ENCODE peak calls at places on chromosomes 7 and 10, in five cellular contexts. One of them, this sample, is unnamed.

GRCh38 chr10:29415876-29416275 is 127.0 kb downstream of the LYZL1 start:
- DNase-seq in SK-N-SH: no peak
- DNase-seq in IMR-90: peak
- DNase-seq in K562: no peak
- DNase-seq in GM12878: no peak
- DNase-seq in this sample: no peak

GRCh38 chr10:133461027-133461426 is 7.3 kb downstream of the SCART1 start:
- DNase-seq in SK-N-SH: no peak
- DNase-seq in IMR-90: no peak
- DNase-seq in K562: no peak
- DNase-seq in GM12878: no peak
- DNase-seq in this sample: no peak

GRCh38 chr10:129593953-129594352 is 126.9 kb downstream of the MGMT start:
- DNase-seq in SK-N-SH: no peak
- DNase-seq in IMR-90: peak
- DNase-seq in K562: no peak
- DNase-seq in GM12878: no peak
- DNase-seq in this sample: no peak

GRCh38 chr10:125061557-125062243 is 98.7 kb downstream of the CTBP2 start:
- DNase-seq in SK-N-SH: no peak
- DNase-seq in IMR-90: no peak
- DNase-seq in K562: no peak
- DNase-seq in GM12878: no peak
- DNase-seq in this sample: no peak

GRCh38 chr7:98418271-98418635 is 17.4 kb upstream of the BAIAP2L1 start:
- DNase-seq in SK-N-SH: no peak
- DNase-seq in IMR-90: peak
- DNase-seq in K562: peak
- DNase-seq in GM12878: no peak
- DNase-seq in this sample: peak

GRCh38 chr10:130353928-130354327 is 217.7 kb downstream of the GLRX3 start:
- DNase-seq in SK-N-SH: no peak
- DNase-seq in IMR-90: no peak
- DNase-seq in K562: no peak
- DNase-seq in GM12878: no peak
- DNase-seq in this sample: no peak

GRCh38 chr10:12844796-12845524 is 156.6 kb downstream of the CCDC3 start:
- DNase-seq in SK-N-SH: peak
- DNase-seq in IMR-90: peak
- DNase-seq in K562: no peak
- DNase-seq in GM12878: no peak
- DNase-seq in this sample: peak

GRCh38 chr7:114182837-114183236 is 231.8 kb upstream of the FOXP2 start:
- DNase-seq in SK-N-SH: no peak
- DNase-seq in IMR-90: no peak
- DNase-seq in K562: no peak
- DNase-seq in GM12878: no peak
- DNase-seq in this sample: no peak

GRCh38 chr7:111654414-111654813 is 92.1 kb upstream of the IMMP2L start:
- DNase-seq in SK-N-SH: peak
- DNase-seq in IMR-90: no peak
- DNase-seq in K562: no peak
- DNase-seq in GM12878: no peak
- DNase-seq in this sample: no peak

GRCh38 chr7:142391191-142391992 is 133.5 kb upstream of the PRSS58 start:
- DNase-seq in SK-N-SH: no peak
- DNase-seq in IMR-90: peak
- DNase-seq in K562: peak
- DNase-seq in GM12878: no peak
- DNase-seq in this sample: no peak

GRCh38 chr10:78588194-78588811 is 480.5 kb upstream of the ZMIZ1 start:
- DNase-seq in SK-N-SH: peak
- DNase-seq in IMR-90: peak
- DNase-seq in K562: no peak
- DNase-seq in GM12878: no peak
- DNase-seq in this sample: no peak

GRCh38 chr10:71045188-71045841 is 156.9 kb upstream of the PCBD1 start:
- DNase-seq in SK-N-SH: no peak
- DNase-seq in IMR-90: no peak
- DNase-seq in K562: no peak
- DNase-seq in GM12878: no peak
- DNase-seq in this sample: no peak

GRCh38 chr10:119849031-119849789 is 23.4 kb downstream of the MCMBP start:
- DNase-seq in SK-N-SH: no peak
- DNase-seq in IMR-90: peak
- DNase-seq in K562: no peak
- DNase-seq in GM12878: no peak
- DNase-seq in this sample: peak

GRCh38 chr7:7720193-7720592 is 1.8 kb upstream of the RPA3 start:
- DNase-seq in SK-N-SH: no peak
- DNase-seq in IMR-90: no peak
- DNase-seq in K562: no peak
- DNase-seq in GM12878: no peak
- DNase-seq in this sample: no peak

GRCh38 chr7:127393370-127394058 is 1.0 kb upstream of the ZNF800 start:
- DNase-seq in SK-N-SH: peak
- DNase-seq in IMR-90: no peak
- DNase-seq in K562: no peak
- DNase-seq in GM12878: no peak
- DNase-seq in this sample: no peak

GRCh38 chr7:55130554-55131198 is 111.9 kb downstream of the EGFR start:
- DNase-seq in SK-N-SH: no peak
- DNase-seq in IMR-90: peak
- DNase-seq in K562: no peak
- DNase-seq in GM12878: no peak
- DNase-seq in this sample: no peak

GRCh38 chr7:19972872-19973271 is 199.5 kb upstream of the TMEM196 start:
- DNase-seq in SK-N-SH: no peak
- DNase-seq in IMR-90: no peak
- DNase-seq in K562: no peak
- DNase-seq in GM12878: no peak
- DNase-seq in this sample: no peak

GRCh38 chr10:123995461-123996131 is 97.8 kb downstream of the CHST15 start:
- DNase-seq in SK-N-SH: peak
- DNase-seq in IMR-90: peak
- DNase-seq in K562: no peak
- DNase-seq in GM12878: no peak
- DNase-seq in this sample: peak

GRCh38 chr7:133705596-133705995 is 421.5 kb upstream of the LRGUK start:
- DNase-seq in SK-N-SH: no peak
- DNase-seq in IMR-90: peak
- DNase-seq in K562: no peak
- DNase-seq in GM12878: no peak
- DNase-seq in this sample: peak

GRCh38 chr7:106721816-106722785 is 61.1 kb upstream of the CCDC71L start:
- DNase-seq in SK-N-SH: no peak
- DNase-seq in IMR-90: peak
- DNase-seq in K562: no peak
- DNase-seq in GM12878: no peak
- DNase-seq in this sample: no peak

GRCh38 chr7:73482746-73483145 is 39.3 kb downstream of the BAZ1B start:
- DNase-seq in SK-N-SH: peak
- DNase-seq in IMR-90: no peak
- DNase-seq in K562: no peak
- DNase-seq in GM12878: no peak
- DNase-seq in this sample: no peak

GRCh38 chr7:100895956-100896742 is 461 bp upstream of the ACHE start:
- DNase-seq in SK-N-SH: peak
- DNase-seq in IMR-90: no peak
- DNase-seq in K562: peak
- DNase-seq in GM12878: no peak
- DNase-seq in this sample: peak

GRCh38 chr7:23011222-23011924 is 2.6 kb downstream of the HYCC1 start:
- DNase-seq in SK-N-SH: no peak
- DNase-seq in IMR-90: no peak
- DNase-seq in K562: no peak
- DNase-seq in GM12878: no peak
- DNase-seq in this sample: no peak

GRCh38 chr10:31704195-31704594 is 224.4 kb downstream of the ARHGAP12 start:
- DNase-seq in SK-N-SH: no peak
- DNase-seq in IMR-90: no peak
- DNase-seq in K562: no peak
- DNase-seq in GM12878: no peak
- DNase-seq in this sample: no peak

DNA sequence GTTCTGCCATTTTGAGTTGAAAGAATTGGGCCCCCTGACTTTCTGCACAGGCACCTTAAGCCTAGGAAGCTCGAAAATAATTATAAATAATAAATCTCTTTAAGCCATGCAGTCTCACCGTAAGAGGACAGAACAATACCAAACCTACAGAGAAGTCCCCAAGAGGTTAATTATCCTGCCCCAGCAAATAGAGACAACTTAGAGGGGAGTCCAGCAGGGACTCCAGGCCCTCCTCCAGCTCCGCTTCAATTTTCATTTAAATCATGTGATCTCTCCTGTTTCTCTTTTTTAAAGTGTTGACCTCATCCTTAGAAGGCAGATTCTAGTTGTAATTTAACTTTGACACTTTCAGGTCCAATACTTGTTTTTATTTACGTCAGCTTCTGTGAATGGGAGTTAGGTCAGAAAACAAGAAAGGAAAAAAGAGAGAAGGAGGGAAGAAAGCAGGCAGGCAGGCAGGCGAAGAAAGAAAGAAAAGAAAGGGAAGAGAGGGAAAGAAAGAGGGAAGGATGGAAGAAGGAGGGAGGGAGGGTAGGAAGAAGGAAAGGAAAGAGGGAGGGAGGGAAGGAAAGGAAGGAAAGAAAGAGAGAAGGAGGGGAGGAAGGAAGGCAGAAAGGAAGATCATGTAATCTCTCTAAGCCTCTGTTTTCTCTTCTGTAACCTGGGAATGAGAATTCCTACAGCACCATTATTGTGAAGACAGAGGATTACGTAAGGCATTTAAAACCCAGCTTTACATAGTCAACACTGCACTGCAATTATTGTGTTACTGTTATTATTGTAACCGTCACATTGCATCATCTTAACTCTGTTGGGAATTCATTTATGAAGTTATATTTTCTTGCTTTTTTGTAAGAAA is 227.7 kb downstream of the SKIDA1 start:
- DNase-seq in SK-N-SH: no peak
- DNase-seq in IMR-90: no peak
- DNase-seq in K562: no peak
- DNase-seq in GM12878: no peak
- DNase-seq in this sample: no peak
- TF ChIP-seq RCOR1 in SK-N-SH: no peak
- TF ChIP-seq RCOR1 in IMR-90: no peak
- TF ChIP-seq RCOR1 in K562: no peak
- TF ChIP-seq RCOR1 in GM12878: no peak
- TF ChIP-seq RCOR1 in this sample: no peak

DNA sequence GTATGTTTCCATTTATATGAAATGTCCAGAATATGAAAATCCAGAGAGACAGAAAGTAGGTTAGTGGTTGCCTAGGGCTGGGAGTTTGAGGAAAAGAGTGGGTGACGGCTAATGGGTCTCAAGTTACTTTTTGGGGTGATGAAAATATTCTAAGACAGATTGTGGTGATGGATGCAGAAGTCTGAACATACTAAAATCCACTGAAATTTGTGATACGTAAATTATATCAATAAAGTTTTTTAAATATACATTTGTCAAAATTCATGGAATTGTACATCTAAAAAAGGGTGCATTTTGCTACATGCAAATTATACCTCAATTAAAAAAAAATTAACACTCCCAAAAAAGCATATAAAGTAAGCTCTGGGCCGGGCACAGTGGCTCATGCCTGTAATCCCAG is 9.4 kb downstream of the DDIT4 start:
- DNase-seq in SK-N-SH: no peak
- DNase-seq in IMR-90: no peak
- DNase-seq in K562: no peak
- DNase-seq in GM12878: no peak
- DNase-seq in this sample: no peak
- H3K4me3 ChIP-seq in SK-N-SH: no peak
- H3K4me3 ChIP-seq in IMR-90: no peak
- H3K4me3 ChIP-seq in K562: no peak
- H3K4me3 ChIP-seq in GM12878: no peak
- H3K4me3 ChIP-seq in this sample: no peak

GRCh38 chr10:5563991-5564536 is 39.3 kb downstream of the CALML3 start:
- DNase-seq in SK-N-SH: no peak
- DNase-seq in IMR-90: peak
- DNase-seq in K562: no peak
- DNase-seq in GM12878: no peak
- DNase-seq in this sample: no peak
- TF ChIP-seq RCOR1 in SK-N-SH: no peak
- TF ChIP-seq RCOR1 in IMR-90: no peak
- TF ChIP-seq RCOR1 in K562: no peak
- TF ChIP-seq RCOR1 in GM12878: no peak
- TF ChIP-seq RCOR1 in this sample: no peak

GRCh38 chr7:47763063-47763974 is 181.4 kb upstream of the TNS3 start:
- DNase-seq in SK-N-SH: peak
- DNase-seq in IMR-90: peak
- DNase-seq in K562: no peak
- DNase-seq in GM12878: no peak
- DNase-seq in this sample: peak

GRCh38 chr7:47764746-47765145 is 182.8 kb upstream of the TNS3 start:
- DNase-seq in SK-N-SH: no peak
- DNase-seq in IMR-90: no peak
- DNase-seq in K562: no peak
- DNase-seq in GM12878: no peak
- DNase-seq in this sample: no peak

GRCh38 chr7:47765373-47765979 is 182.8 kb downstream of the PKD1L1 start:
- DNase-seq in SK-N-SH: no peak
- DNase-seq in IMR-90: no peak
- DNase-seq in K562: no peak
- DNase-seq in GM12878: no peak
- DNase-seq in this sample: no peak

GRCh38 chr7:47762207-47762606 is 180.3 kb upstream of the TNS3 start:
- DNase-seq in SK-N-SH: no peak
- DNase-seq in IMR-90: no peak
- DNase-seq in K562: no peak
- DNase-seq in GM12878: no peak
- DNase-seq in this sample: no peak

GRCh38 chr7:47762746-47763062 is 180.8 kb upstream of the TNS3 start:
- DNase-seq in SK-N-SH: no peak
- DNase-seq in IMR-90: no peak
- DNase-seq in K562: no peak
- DNase-seq in GM12878: no peak
- DNase-seq in this sample: no peak
- H3K4me3 ChIP-seq in SK-N-SH: no peak
- H3K4me3 ChIP-seq in IMR-90: no peak
- H3K4me3 ChIP-seq in K562: no peak
- H3K4me3 ChIP-seq in GM12878: no peak
- H3K4me3 ChIP-seq in this sample: no peak

GRCh38 chr10:95359466-95359865 is 68.7 kb upstream of the PDLIM1 start:
- DNase-seq in SK-N-SH: no peak
- DNase-seq in IMR-90: no peak
- DNase-seq in K562: no peak
- DNase-seq in GM12878: no peak
- DNase-seq in this sample: no peak
- TF ChIP-seq RCOR1 in SK-N-SH: no peak
- TF ChIP-seq RCOR1 in IMR-90: no peak
- TF ChIP-seq RCOR1 in K562: no peak
- TF ChIP-seq RCOR1 in GM12878: no peak
- TF ChIP-seq RCOR1 in this sample: no peak

This sample was measured in A549.